ENCODE peak calls at places on chromosomes 13 and 19, in ten cellular contexts. E, P, V, K, L, J, D, I, M and S are unnamed samples.

GRCh38 chr19:5036733-5037681 is 68.1 kb downstream of the KDM4B start:
- DNase-seq in E (peak; percentile 86), P (no peak), V (no peak), K (no peak), L (no peak), J (no peak), D (no peak), I (peak; percentile 47), M (peak; percentile 80), S (no peak)

GRCh38 chr13:83780201-83780600 is 102.1 kb downstream of the SLITRK1 start:
- DNase-seq in E (peak; percentile 3), P (no peak), V (peak; percentile 17), K (no peak), L (peak; percentile 68), J (peak; percentile 5), D (peak; percentile 0), I (peak; percentile 22), M (peak; percentile 47), S (no peak)

GRCh38 chr19:45717983-45718650 is 12.6 kb downstream of the FBXO46 start:
- DNase-seq in E (no peak), P (no peak), V (no peak), K (no peak), L (peak; percentile 39), J (no peak), D (no peak), I (no peak), M (peak; percentile 19), S (no peak)

GRCh38 chr13:29103036-29103800 is 283.1 kb downstream of the MTUS2 start:
- DNase-seq in E (no peak), P (no peak), V (no peak), K (no peak), L (peak; percentile 33), J (no peak), D (no peak), I (no peak), M (peak; percentile 41), S (no peak)

GRCh38 chr13:97749174-97749573 is 204.3 kb upstream of the IPO5 start:
- DNase-seq in E (peak; percentile 18), P (no peak), V (no peak), K (no peak), L (peak; percentile 76), J (no peak), D (no peak), I (no peak), M (peak; percentile 60), S (no peak)

GRCh38 chr13:60733933-60734332 is 336.9 kb downstream of the TDRD3 start:
- DNase-seq in E (no peak), P (no peak), V (no peak), K (no peak), L (no peak), J (no peak), D (no peak), I (no peak), M (no peak), S (no peak)

GRCh38 chr13:33110713-33111413 is 94.6 kb downstream of the KL start:
- DNase-seq in E (no peak), P (no peak), V (no peak), K (no peak), L (no peak), J (no peak), D (no peak), I (peak; percentile 71), M (no peak), S (no peak)

GRCh38 chr19:48812094-48812929 is 1.5 kb upstream of the BCAT2 start:
- DNase-seq in E (peak; percentile 71), P (no peak), V (peak; percentile 82), K (no peak), L (peak; percentile 62), J (peak; percentile 97), D (peak; percentile 92), I (peak; percentile 80), M (peak; percentile 74), S (no peak)

GRCh38 chr13:84413016-84413415 is 530.7 kb upstream of the SLITRK1 start:
- DNase-seq in E (peak; percentile 52), P (no peak), V (no peak), K (no peak), L (no peak), J (no peak), D (no peak), I (no peak), M (no peak), S (no peak)

GRCh38 chr19:18464646-18465045 is 26.7 kb upstream of the ISYNA1 start:
- DNase-seq in E (peak; percentile 68), P (peak; percentile 85), V (no peak), K (no peak), L (peak; percentile 81), J (peak; percentile 92), D (no peak), I (peak; percentile 98), M (peak; percentile 47), S (no peak)

GRCh38 chr13:28239374-28239773 is 101.0 kb downstream of the PAN3 start:
- DNase-seq in E (no peak), P (no peak), V (no peak), K (no peak), L (peak; percentile 70), J (no peak), D (no peak), I (peak; percentile 46), M (no peak), S (no peak)

GRCh38 chr13:113979791-113980471 is 6.1 kb upstream of the C13orf46 start:
- DNase-seq in E (no peak), P (no peak), V (no peak), K (no peak), L (no peak), J (no peak), D (no peak), I (no peak), M (no peak), S (no peak)

GRCh38 chr13:92768592-92768991 is 458.0 kb upstream of the GPC6 start:
- DNase-seq in E (no peak), P (no peak), V (peak; percentile 67), K (no peak), L (no peak), J (no peak), D (no peak), I (no peak), M (no peak), S (no peak)

GRCh38 chr13:95099541-95099940 is 201.7 kb downstream of the ABCC4 start:
- DNase-seq in E (peak; percentile 45), P (no peak), V (no peak), K (no peak), L (peak; percentile 65), J (no peak), D (no peak), I (peak; percentile 66), M (peak; percentile 36), S (no peak)

GRCh38 chr13:26921918-26922317 is 161.3 kb upstream of the GPR12 start:
- DNase-seq in E (no peak), P (no peak), V (no peak), K (no peak), L (no peak), J (no peak), D (no peak), I (no peak), M (no peak), S (no peak)

GRCh38 chr19:17843428-17843827 is 4.4 kb downstream of the JAK3 start:
- DNase-seq in E (no peak), P (no peak), V (no peak), K (no peak), L (no peak), J (no peak), D (no peak), I (no peak), M (no peak), S (no peak)

GRCh38 chr19:15210323-15210774 is 9.6 kb upstream of the NOTCH3 start:
- DNase-seq in E (peak; percentile 81), P (no peak), V (no peak), K (no peak), L (peak; percentile 71), J (peak; percentile 70), D (no peak), I (peak; percentile 70), M (peak; percentile 86), S (no peak)

GRCh38 chr19:37980419-37980975 is 73.5 kb downstream of the SIPA1L3 start:
- DNase-seq in E (no peak), P (no peak), V (no peak), K (no peak), L (no peak), J (no peak), D (no peak), I (peak; percentile 14), M (no peak), S (no peak)

GRCh38 chr13:50375792-50376191 is 360.5 kb downstream of the KCNRG start:
- DNase-seq in E (peak; percentile 65), P (no peak), V (no peak), K (no peak), L (peak; percentile 93), J (no peak), D (no peak), I (peak; percentile 51), M (peak; percentile 58), S (no peak)

GRCh38 chr19:7983286-7983950 is 22.0 kb downstream of the ELAVL1 start:
- DNase-seq in E (no peak), P (no peak), V (no peak), K (no peak), L (no peak), J (no peak), D (no peak), I (no peak), M (no peak), S (no peak)

GRCh38 chr13:22761709-22762108 is 419.1 kb upstream of the SGCG start:
- DNase-seq in E (no peak), P (no peak), V (no peak), K (no peak), L (no peak), J (no peak), D (no peak), I (no peak), M (no peak), S (no peak)

GRCh38 chr19:31448221-31448657 is 99.0 kb upstream of the TSHZ3 start:
- DNase-seq in E (peak; percentile 86), P (peak; percentile 89), V (peak; percentile 29), K (no peak), L (peak; percentile 57), J (peak; percentile 26), D (no peak), I (peak; percentile 96), M (peak; percentile 87), S (no peak)

GRCh38 chr19:39237200-39238184 is 7.3 kb downstream of the IFNL3 start:
- DNase-seq in E (peak; percentile 6), P (no peak), V (no peak), K (no peak), L (no peak), J (peak; percentile 96), D (peak; percentile 53), I (no peak), M (peak; percentile 17), S (no peak)

GRCh38 chr13:26602783-26603182 is 45.3 kb downstream of the WASF3 start:
- DNase-seq in E (no peak), P (no peak), V (no peak), K (no peak), L (no peak), J (no peak), D (no peak), I (no peak), M (no peak), S (no peak)

GRCh38 chr19:6233827-6234511 is 45.8 kb downstream of the MLLT1 start:
- DNase-seq in E (no peak), P (no peak), V (no peak), K (no peak), L (no peak), J (peak; percentile 47), D (no peak), I (no peak), M (no peak), S (no peak)

GRCh38 chr13:20721454-20722357 is 18.2 kb downstream of the IL17D start:
- DNase-seq in E (peak; percentile 82), P (peak; percentile 24), V (no peak), K (no peak), L (peak; percentile 58), J (peak; percentile 62), D (no peak), I (peak; percentile 75), M (peak; percentile 79), S (no peak)

GRCh38 chr19:35843676-35844481 is 8.4 kb downstream of the NPHS1 start:
- DNase-seq in E (peak; percentile 27), P (no peak), V (no peak), K (no peak), L (peak; percentile 13), J (peak; percentile 78), D (no peak), I (no peak), M (no peak), S (no peak)

GRCh38 chr19:34963531-34964406 is at the start of gene ZNF792:
- DNase-seq in E (peak; percentile 63), P (peak; percentile 4), V (peak; percentile 78), K (no peak), L (peak; percentile 43), J (peak; percentile 60), D (peak; percentile 54), I (peak; percentile 30), M (peak; percentile 68), S (no peak)